ENCODE peak calls at places on chromosomes 12 and 14, in seven cellular contexts. V is breast epithelium, K is IMR-90, R is thyroid gland, Y is hepatocyte, U is left lung, G is mucosa of descending colon. S is an unnamed sample. For H3K36me3, the result is how much of the 10 kb centered on the place peaks cover.

GRCh38 chr12:132908145-132909029 is 21.0 kb upstream of the CHFR start:
- DNase-seq in V (peak), K (peak), R (peak), Y (peak), U (peak), G (peak), S (peak)

GRCh38 chr14:90331497-90332270 is at the start of gene NRDE2:
- DNase-seq in V (peak), K (peak), R (peak), Y (peak), U (peak), G (peak), S (peak)

GRCh38 chr12:113940929-113941486 is 25.1 kb downstream of the RBM19 start:
- DNase-seq in V (no peak), K (no peak), R (no peak), Y (no peak), U (no peak), G (no peak), S (no peak)

GRCh38 chr12:129607756-129608155 is 296.1 kb downstream of the TMEM132D start:
- DNase-seq in V (no peak), K (no peak), R (no peak), Y (no peak), U (no peak), G (no peak), S (no peak)

GRCh38 chr12:6450091-6450868 is 1.6 kb upstream of the TAPBPL start:
- DNase-seq in V (no peak), K (no peak), R (no peak), Y (peak), U (no peak), G (no peak), S (no peak)

GRCh38 chr14:93903342-93904184 is 23.6 kb upstream of the FAM181A start:
- DNase-seq in V (peak), K (no peak), R (peak), Y (peak), U (no peak), G (no peak), S (peak)

GRCh38 chr14:76829650-76830421 is 3.6 kb downstream of the LRRC74A start:
- DNase-seq in V (no peak), K (no peak), R (peak), Y (no peak), U (no peak), G (no peak), S (peak)

GRCh38 chr14:77390188-77390587 is 13.0 kb downstream of the SAMD15 start:
- DNase-seq in V (no peak), K (no peak), R (no peak), Y (peak), U (no peak), G (no peak), S (no peak)

GRCh38 chr12:78271546-78271945 is 440.9 kb downstream of the NAV3 start:
- DNase-seq in V (no peak), K (peak), R (no peak), Y (no peak), U (no peak), G (no peak), S (no peak)

GRCh38 chr12:66804555-66804954 is 125.7 kb upstream of the GRIP1 start:
- DNase-seq in V (no peak), K (no peak), R (no peak), Y (no peak), U (no peak), G (no peak), S (peak)

GRCh38 chr12:16605666-16606116 is 271 bp downstream of the LMO3 start:
- DNase-seq in V (no peak), K (peak), R (peak), Y (no peak), U (peak), G (peak), S (peak)

GRCh38 chr14:104048758-104049496 is 36.6 kb upstream of the ASPG start:
- DNase-seq in V (no peak), K (no peak), R (peak), Y (peak), U (no peak), G (no peak), S (no peak)

GRCh38 chr12:88638956-88639355 is 58.7 kb upstream of the KITLG start:
- DNase-seq in V (no peak), K (peak), R (no peak), Y (no peak), U (no peak), G (no peak), S (no peak)

GRCh38 chr12:14774074-14774943 is 29.0 kb downstream of the WBP11 start:
- DNase-seq in V (peak), K (peak), R (peak), Y (peak), U (peak), G (peak), S (peak)

GRCh38 chr14:53793790-53794560 is 162.7 kb downstream of the BMP4 start:
- DNase-seq in V (no peak), K (no peak), R (peak), Y (no peak), U (no peak), G (peak), S (no peak)

GRCh38 chr12:3527736-3528135 is 36.7 kb downstream of the PRMT8 start:
- DNase-seq in V (no peak), K (no peak), R (no peak), Y (no peak), U (no peak), G (no peak), S (no peak)

GRCh38 chr12:28349196-28349595 is 158.9 kb downstream of the CCDC91 start:
- DNase-seq in V (no peak), K (no peak), R (no peak), Y (no peak), U (no peak), G (no peak), S (no peak)

GRCh38 chr12:2586159-2587035 is 208.4 kb upstream of the FKBP4 start:
- DNase-seq in V (no peak), K (peak), R (no peak), Y (no peak), U (no peak), G (no peak), S (peak)

GRCh38 chr14:95133282-95133681 is 24.0 kb downstream of the DICER1 start:
- DNase-seq in V (no peak), K (peak), R (no peak), Y (no peak), U (no peak), G (no peak), S (no peak)

GRCh38 chr12:113366827-113367226 is 8.4 kb downstream of the PLBD2 start:
- DNase-seq in V (no peak), K (no peak), R (peak), Y (no peak), U (no peak), G (no peak), S (no peak)

GRCh38 chr14:49586673-49587460 is 687 bp upstream of the RPS29 start:
- DNase-seq in V (no peak), K (peak), R (peak), Y (peak), U (no peak), G (peak), S (peak)

GRCh38 chr14:68789002-68789797 is 3.7 kb downstream of the ZFP36L1 start:
- DNase-seq in V (peak), K (peak), R (peak), Y (peak), U (peak), G (peak), S (peak)

GRCh38 chr14:64825006-64825405 is 54.7 kb downstream of the SPTB start:
- DNase-seq in V (no peak), K (no peak), R (no peak), Y (no peak), U (no peak), G (no peak), S (no peak)

GRCh38 chr12:51910168-51910567 is 2.9 kb downstream of the ACVRL1 start:
- DNase-seq in V (peak), K (no peak), R (no peak), Y (no peak), U (no peak), G (no peak), S (no peak)

GRCh38 chr14:33618361-33619095 is 332.3 kb downstream of the EGLN3 start:
- DNase-seq in V (no peak), K (no peak), R (no peak), Y (no peak), U (no peak), G (no peak), S (no peak)

GRCh38 chr14:74686324-74686723 is 26.6 kb downstream of the AREL1 start:
- DNase-seq in V (no peak), K (no peak), R (no peak), Y (peak), U (no peak), G (no peak), S (no peak)

GRCh38 chr14:74684444-74684843 is 28.4 kb downstream of the AREL1 start:
- DNase-seq in V (no peak), K (no peak), R (no peak), Y (no peak), U (peak), G (no peak), S (no peak)

GRCh38 chr14:74683406-74683805 is 29.5 kb downstream of the AREL1 start:
- DNase-seq in V (no peak), K (no peak), R (no peak), Y (no peak), U (no peak), G (no peak), S (no peak)

GRCh38 chr14:74682169-74682952 is 30.5 kb downstream of the AREL1 start:
- DNase-seq in V (no peak), K (no peak), R (no peak), Y (no peak), U (no peak), G (no peak), S (no peak)

GRCh38 chr14:74685054-74685453 is 27.8 kb downstream of the AREL1 start:
- DNase-seq in V (no peak), K (no peak), R (no peak), Y (no peak), U (no peak), G (no peak), S (no peak)
- H3K36me3 ChIP-seq in V (under half), K (under half), R (under half), Y (under half), U (under half), G (under half), S (under half)

GRCh38 chr14:20403521-20403920 is 9.8 kb downstream of the TEP1 start:
- DNase-seq in V (no peak), K (no peak), R (no peak), Y (no peak), U (no peak), G (no peak), S (no peak)

GRCh38 chr14:20400965-20401593 is 12.2 kb downstream of the TEP1 start:
- DNase-seq in V (no peak), K (peak), R (no peak), Y (peak), U (no peak), G (no peak), S (no peak)

DNA sequence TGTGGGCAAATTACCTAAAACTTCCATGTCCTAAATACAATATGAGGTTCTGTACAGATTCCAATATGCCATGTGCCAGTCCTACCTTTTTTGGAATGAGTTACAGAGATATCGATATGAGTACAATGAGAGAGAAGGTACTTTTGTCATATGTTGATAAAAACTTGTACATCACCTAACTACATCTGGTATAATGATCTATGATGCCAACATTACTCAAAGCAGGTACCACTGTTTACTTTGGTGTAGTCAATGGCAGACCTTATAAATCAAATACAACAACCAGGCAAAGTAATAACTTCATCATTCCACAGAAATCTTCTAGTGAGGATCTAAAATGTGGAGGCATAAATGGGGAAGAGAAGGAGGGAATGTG is 12.7 kb downstream of the TEP1 start:
- DNase-seq in V (no peak), K (no peak), R (no peak), Y (no peak), U (no peak), G (no peak), S (no peak)
- H3K36me3 ChIP-seq in V (under half), K (under half), R (half or more), Y (under half), U (under half), G (under half), S (under half)

GRCh38 chr14:50766338-50766886 is 64.5 kb downstream of the NIN start:
- DNase-seq in V (no peak), K (no peak), R (no peak), Y (no peak), U (no peak), G (no peak), S (no peak)
- H3K36me3 ChIP-seq in V (under half), K (under half), R (under half), Y (under half), U (under half), G (under half), S (under half)

GRCh38 chr12:56107242-56107641 is 2.9 kb downstream of the PA2G4 start:
- DNase-seq in V (no peak), K (no peak), R (no peak), Y (no peak), U (no peak), G (no peak), S (no peak)
- H3K36me3 ChIP-seq in V (under half), K (under half), R (half or more), Y (under half), U (under half), G (under half), S (under half)

GRCh38 chr12:72285861-72286260 is 13.7 kb downstream of the TRHDE start:
- DNase-seq in V (no peak), K (no peak), R (no peak), Y (no peak), U (no peak), G (no peak), S (no peak)
- H3K36me3 ChIP-seq in V (under half), K (under half), R (under half), Y (under half), U (under half), G (under half), S (under half)

GRCh38 chr12:131774576-131774975 is 53.6 kb upstream of the MMP17 start:
- DNase-seq in V (no peak), K (no peak), R (no peak), Y (no peak), U (no peak), G (no peak), S (no peak)
- H3K36me3 ChIP-seq in V (under half), K (under half), R (under half), Y (under half), U (under half), G (under half), S (under half)

GRCh38 chr14:100887728-100888335 is 15.7 kb downstream of the RTL1 start:
- DNase-seq in V (no peak), K (no peak), R (no peak), Y (no peak), U (no peak), G (no peak), S (no peak)

GRCh38 chr14:100889641-100890040 is 13.9 kb downstream of the RTL1 start:
- DNase-seq in V (no peak), K (no peak), R (no peak), Y (no peak), U (peak), G (no peak), S (no peak)

GRCh38 chr14:100890451-100890850 is 13.1 kb downstream of the RTL1 start:
- DNase-seq in V (peak), K (no peak), R (no peak), Y (no peak), U (peak), G (no peak), S (no peak)

GRCh38 chr14:100890044-100890443 is 13.5 kb downstream of the RTL1 start:
- DNase-seq in V (peak), K (no peak), R (no peak), Y (no peak), U (peak), G (no peak), S (no peak)

DNA sequence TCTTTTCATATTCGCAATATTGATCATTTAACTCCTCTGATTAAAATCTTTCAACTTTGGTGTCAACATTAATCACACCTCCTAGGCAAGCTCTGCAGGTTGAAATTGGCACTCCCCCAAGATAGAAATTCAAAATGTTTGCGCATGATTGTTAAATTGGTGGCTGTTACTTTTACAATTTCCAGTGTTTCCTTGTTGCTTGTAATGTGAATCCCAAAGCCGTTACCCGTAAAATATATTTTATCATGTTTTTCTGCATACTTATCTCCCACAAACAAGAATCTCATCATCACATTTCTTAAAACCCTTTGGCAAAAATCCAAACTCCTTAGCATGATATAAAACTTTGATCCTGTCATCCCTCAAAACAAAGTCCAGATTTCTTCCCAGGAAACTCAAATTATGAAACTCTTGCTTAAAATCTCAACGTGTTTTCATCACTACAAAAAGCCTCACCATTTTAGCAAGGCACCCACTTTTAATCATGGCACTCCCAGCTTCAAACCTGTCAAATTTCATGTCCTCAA is 14.7 kb downstream of the RTL1 start:
- DNase-seq in V (no peak), K (no peak), R (no peak), Y (no peak), U (no peak), G (no peak), S (no peak)
- H3K36me3 ChIP-seq in V (under half), K (half or more), R (under half), Y (under half), U (under half), G (under half), S (under half)

GRCh38 chr12:122128481-122128880 is 45.5 kb downstream of the IL31 start:
- DNase-seq in V (no peak), K (no peak), R (no peak), Y (no peak), U (peak), G (no peak), S (no peak)

GRCh38 chr12:122126342-122126635 is 47.7 kb downstream of the IL31 start:
- DNase-seq in V (no peak), K (no peak), R (no peak), Y (no peak), U (peak), G (no peak), S (no peak)

GRCh38 chr12:122126713-122127597 is 47.1 kb downstream of the IL31 start:
- DNase-seq in V (no peak), K (no peak), R (peak), Y (no peak), U (no peak), G (no peak), S (peak)

GRCh38 chr12:122129131-122129530 is 44.9 kb downstream of the IL31 start:
- DNase-seq in V (no peak), K (no peak), R (no peak), Y (peak), U (no peak), G (no peak), S (peak)

DNA sequence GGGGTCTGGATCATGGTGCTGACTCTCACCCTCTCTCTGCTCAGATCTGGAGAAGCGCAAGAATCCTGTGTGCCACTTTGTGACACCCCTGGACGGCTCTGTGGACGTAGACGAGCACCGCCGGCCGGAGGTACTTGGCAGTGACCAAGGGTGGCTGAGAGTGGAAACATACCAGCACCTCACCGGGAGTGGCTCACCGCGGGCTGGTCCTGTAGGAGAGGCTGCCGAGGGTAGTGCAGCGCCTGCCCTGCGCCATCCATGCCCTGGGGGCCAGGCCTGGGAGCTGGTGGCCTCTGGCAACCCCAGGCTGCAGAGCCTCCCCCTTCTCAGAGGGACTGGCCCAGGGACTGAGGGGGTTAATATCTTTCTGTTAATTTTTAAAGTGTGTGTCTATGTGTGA is 46.2 kb downstream of the IL31 start:
- DNase-seq in V (no peak), K (no peak), R (no peak), Y (no peak), U (peak), G (no peak), S (peak)
- H3K36me3 ChIP-seq in V (under half), K (under half), R (under half), Y (under half), U (under half), G (under half), S (under half)

GRCh38 chr14:102998393-102998792 is 59.0 kb downstream of the CDC42BPB start:
- DNase-seq in V (no peak), K (peak), R (no peak), Y (peak), U (no peak), G (no peak), S (no peak)

GRCh38 chr14:103001226-103001625 is 56.1 kb downstream of the CDC42BPB start:
- DNase-seq in V (no peak), K (no peak), R (no peak), Y (no peak), U (no peak), G (no peak), S (peak)

GRCh38 chr14:102996941-102997340 is 60.4 kb downstream of the CDC42BPB start:
- DNase-seq in V (no peak), K (no peak), R (no peak), Y (no peak), U (no peak), G (no peak), S (no peak)

GRCh38 chr14:103000291-103000921 is 56.9 kb downstream of the CDC42BPB start:
- DNase-seq in V (no peak), K (no peak), R (no peak), Y (no peak), U (no peak), G (no peak), S (no peak)

DNA sequence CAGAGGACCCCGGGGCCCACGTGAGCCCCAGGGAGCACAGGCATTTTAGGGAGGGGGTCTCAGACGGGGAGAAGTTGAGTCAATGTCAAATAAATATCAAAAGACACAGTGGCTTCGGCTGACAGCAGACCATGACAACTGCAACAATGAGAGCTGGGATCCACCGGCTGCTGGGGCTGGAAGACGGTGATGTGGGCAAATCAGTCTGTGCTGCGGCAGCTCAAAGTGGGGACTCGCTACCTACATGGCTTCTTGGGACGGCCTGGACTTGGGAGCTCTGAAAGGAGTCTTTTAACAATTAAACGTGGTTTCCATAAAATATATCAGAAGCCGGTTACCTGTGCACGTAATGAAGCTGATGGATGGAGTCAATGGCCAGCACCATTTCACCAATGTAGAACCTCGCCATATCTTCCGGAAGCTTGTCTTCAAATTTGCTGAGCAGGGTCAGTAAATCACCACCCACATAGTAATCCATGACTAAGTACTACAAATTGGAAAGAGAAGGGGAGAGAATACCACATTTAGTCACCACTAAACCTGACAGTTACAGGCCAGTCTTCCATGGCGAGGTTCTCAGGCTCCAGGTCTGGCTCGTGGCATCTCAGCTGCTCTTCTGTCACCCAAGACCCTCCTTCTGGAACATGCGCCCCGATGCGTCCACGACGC is 58.0 kb downstream of the CDC42BPB start:
- DNase-seq in V (no peak), K (peak), R (no peak), Y (no peak), U (no peak), G (no peak), S (no peak)
- H3K36me3 ChIP-seq in V (under half), K (under half), R (under half), Y (under half), U (under half), G (under half), S (under half)

S was measured in H7.